ENCODE peak calls at places on chromosomes 11 and 22, in ten cellular contexts. One of them, this sample, is unnamed.

GRCh38 chr11:59267196-59267595 is 54.5 kb upstream of the MPEG1 start:
- DNase-seq in nephron progenitor cell: no peak
- DNase-seq in tibial artery: no peak
- DNase-seq in GM20000: no peak
- DNase-seq in endothelial cell: no peak
- DNase-seq in thoracic aorta: no peak
- DNase-seq in A549: no peak
- DNase-seq in fibroblast of the aortic adventitia: no peak
- DNase-seq in CD4-positive, alpha-beta T cell: no peak
- DNase-seq in endothelial cell of umbilical vein: no peak
- DNase-seq in this sample: no peak

GRCh38 chr11:47617417-47617809 is 23.2 kb upstream of the C1QTNF4 start:
- DNase-seq in nephron progenitor cell: no peak
- DNase-seq in tibial artery: no peak
- DNase-seq in GM20000: no peak
- DNase-seq in endothelial cell: no peak
- DNase-seq in thoracic aorta: no peak
- DNase-seq in A549: no peak
- DNase-seq in fibroblast of the aortic adventitia: peak; percentile 68
- DNase-seq in CD4-positive, alpha-beta T cell: no peak
- DNase-seq in endothelial cell of umbilical vein: peak; percentile 26
- DNase-seq in this sample: peak; percentile 34

GRCh38 chr11:8787372-8787771 is 104.8 kb downstream of the RPL27A start:
- DNase-seq in nephron progenitor cell: no peak
- DNase-seq in tibial artery: no peak
- DNase-seq in GM20000: no peak
- DNase-seq in endothelial cell: no peak
- DNase-seq in thoracic aorta: no peak
- DNase-seq in A549: no peak
- DNase-seq in fibroblast of the aortic adventitia: no peak
- DNase-seq in CD4-positive, alpha-beta T cell: no peak
- DNase-seq in endothelial cell of umbilical vein: no peak
- DNase-seq in this sample: no peak

GRCh38 chr11:75547617-75548054 is 14.4 kb upstream of the SERPINH1 start:
- DNase-seq in nephron progenitor cell: peak; percentile 83
- DNase-seq in tibial artery: peak; percentile 78
- DNase-seq in GM20000: peak; percentile 77
- DNase-seq in endothelial cell: peak; percentile 81
- DNase-seq in thoracic aorta: no peak
- DNase-seq in A549: peak; percentile 89
- DNase-seq in fibroblast of the aortic adventitia: peak; percentile 77
- DNase-seq in CD4-positive, alpha-beta T cell: no peak
- DNase-seq in endothelial cell of umbilical vein: peak; percentile 77
- DNase-seq in this sample: no peak

GRCh38 chr22:32991353-32992115 is 66.6 kb downstream of the SYN3 start:
- DNase-seq in nephron progenitor cell: no peak
- DNase-seq in tibial artery: peak; percentile 78
- DNase-seq in GM20000: no peak
- DNase-seq in endothelial cell: no peak
- DNase-seq in thoracic aorta: no peak
- DNase-seq in A549: no peak
- DNase-seq in fibroblast of the aortic adventitia: peak; percentile 32
- DNase-seq in CD4-positive, alpha-beta T cell: no peak
- DNase-seq in endothelial cell of umbilical vein: no peak
- DNase-seq in this sample: peak; percentile 4

GRCh38 chr11:128152796-128153696 is 434.3 kb downstream of the ETS1 start:
- DNase-seq in nephron progenitor cell: no peak
- DNase-seq in tibial artery: no peak
- DNase-seq in GM20000: no peak
- DNase-seq in endothelial cell: no peak
- DNase-seq in thoracic aorta: no peak
- DNase-seq in A549: no peak
- DNase-seq in fibroblast of the aortic adventitia: no peak
- DNase-seq in CD4-positive, alpha-beta T cell: no peak
- DNase-seq in endothelial cell of umbilical vein: no peak
- DNase-seq in this sample: no peak

GRCh38 chr11:20530942-20531703 is 68.3 kb upstream of the SLC6A5 start:
- DNase-seq in nephron progenitor cell: no peak
- DNase-seq in tibial artery: no peak
- DNase-seq in GM20000: no peak
- DNase-seq in endothelial cell: no peak
- DNase-seq in thoracic aorta: no peak
- DNase-seq in A549: no peak
- DNase-seq in fibroblast of the aortic adventitia: no peak
- DNase-seq in CD4-positive, alpha-beta T cell: no peak
- DNase-seq in endothelial cell of umbilical vein: no peak
- DNase-seq in this sample: no peak

GRCh38 chr11:111631666-111632039 is 29.4 kb downstream of the SIK2 start:
- DNase-seq in nephron progenitor cell: no peak
- DNase-seq in tibial artery: no peak
- DNase-seq in GM20000: no peak
- DNase-seq in endothelial cell: no peak
- DNase-seq in thoracic aorta: no peak
- DNase-seq in A549: no peak
- DNase-seq in fibroblast of the aortic adventitia: peak; percentile 91
- DNase-seq in CD4-positive, alpha-beta T cell: no peak
- DNase-seq in endothelial cell of umbilical vein: peak; percentile 38
- DNase-seq in this sample: peak; percentile 60

GRCh38 chr22:20319745-20320658 is at the start of gene DGCR6L:
- DNase-seq in nephron progenitor cell: peak; percentile 98
- DNase-seq in tibial artery: peak; percentile 97
- DNase-seq in GM20000: peak; percentile 99
- DNase-seq in endothelial cell: peak; percentile 96
- DNase-seq in thoracic aorta: peak; percentile 70
- DNase-seq in A549: peak; percentile 78
- DNase-seq in fibroblast of the aortic adventitia: peak; percentile 90
- DNase-seq in CD4-positive, alpha-beta T cell: peak; percentile 98
- DNase-seq in endothelial cell of umbilical vein: peak; percentile 91
- DNase-seq in this sample: peak; percentile 86
- TF ChIP-seq CTCF in nephron progenitor cell: no peak
- TF ChIP-seq CTCF in tibial artery: no peak
- TF ChIP-seq CTCF in GM20000: no peak
- TF ChIP-seq CTCF in endothelial cell: no peak
- TF ChIP-seq CTCF in thoracic aorta: peak; percentile 11
- TF ChIP-seq CTCF in A549: no peak
- TF ChIP-seq CTCF in fibroblast of the aortic adventitia: no peak
- TF ChIP-seq CTCF in CD4-positive, alpha-beta T cell: no peak
- TF ChIP-seq CTCF in endothelial cell of umbilical vein: no peak
- TF ChIP-seq CTCF in this sample: no peak

GRCh38 chr11:65717906-65718305 is 2.7 kb downstream of the RNASEH2C start:
- DNase-seq in nephron progenitor cell: no peak
- DNase-seq in tibial artery: no peak
- DNase-seq in GM20000: no peak
- DNase-seq in endothelial cell: no peak
- DNase-seq in thoracic aorta: no peak
- DNase-seq in A549: no peak
- DNase-seq in fibroblast of the aortic adventitia: no peak
- DNase-seq in CD4-positive, alpha-beta T cell: no peak
- DNase-seq in endothelial cell of umbilical vein: no peak
- DNase-seq in this sample: no peak

GRCh38 chr11:65716294-65716693 is 4.2 kb downstream of the KAT5 start:
- DNase-seq in nephron progenitor cell: no peak
- DNase-seq in tibial artery: peak; percentile 53
- DNase-seq in GM20000: no peak
- DNase-seq in endothelial cell: no peak
- DNase-seq in thoracic aorta: no peak
- DNase-seq in A549: no peak
- DNase-seq in fibroblast of the aortic adventitia: no peak
- DNase-seq in CD4-positive, alpha-beta T cell: no peak
- DNase-seq in endothelial cell of umbilical vein: no peak
- DNase-seq in this sample: no peak

GRCh38 chr11:65718964-65719492 is 1.6 kb downstream of the RNASEH2C start:
- DNase-seq in nephron progenitor cell: no peak
- DNase-seq in tibial artery: no peak
- DNase-seq in GM20000: no peak
- DNase-seq in endothelial cell: no peak
- DNase-seq in thoracic aorta: no peak
- DNase-seq in A549: no peak
- DNase-seq in fibroblast of the aortic adventitia: peak; percentile 32
- DNase-seq in CD4-positive, alpha-beta T cell: no peak
- DNase-seq in endothelial cell of umbilical vein: no peak
- DNase-seq in this sample: no peak

GRCh38 chr11:65718531-65718930 is 2.1 kb downstream of the RNASEH2C start:
- DNase-seq in nephron progenitor cell: no peak
- DNase-seq in tibial artery: no peak
- DNase-seq in GM20000: no peak
- DNase-seq in endothelial cell: no peak
- DNase-seq in thoracic aorta: no peak
- DNase-seq in A549: no peak
- DNase-seq in fibroblast of the aortic adventitia: no peak
- DNase-seq in CD4-positive, alpha-beta T cell: no peak
- DNase-seq in endothelial cell of umbilical vein: no peak
- DNase-seq in this sample: no peak

GRCh38 chr11:65716774-65717405 is 3.7 kb downstream of the RNASEH2C start:
- DNase-seq in nephron progenitor cell: no peak
- DNase-seq in tibial artery: peak; percentile 43
- DNase-seq in GM20000: no peak
- DNase-seq in endothelial cell: no peak
- DNase-seq in thoracic aorta: no peak
- DNase-seq in A549: no peak
- DNase-seq in fibroblast of the aortic adventitia: no peak
- DNase-seq in CD4-positive, alpha-beta T cell: no peak
- DNase-seq in endothelial cell of umbilical vein: no peak
- DNase-seq in this sample: no peak
- TF ChIP-seq CTCF in nephron progenitor cell: no peak
- TF ChIP-seq CTCF in tibial artery: no peak
- TF ChIP-seq CTCF in GM20000: no peak
- TF ChIP-seq CTCF in endothelial cell: no peak
- TF ChIP-seq CTCF in thoracic aorta: no peak
- TF ChIP-seq CTCF in A549: no peak
- TF ChIP-seq CTCF in fibroblast of the aortic adventitia: no peak
- TF ChIP-seq CTCF in CD4-positive, alpha-beta T cell: no peak
- TF ChIP-seq CTCF in endothelial cell of umbilical vein: no peak
- TF ChIP-seq CTCF in this sample: no peak

DNA sequence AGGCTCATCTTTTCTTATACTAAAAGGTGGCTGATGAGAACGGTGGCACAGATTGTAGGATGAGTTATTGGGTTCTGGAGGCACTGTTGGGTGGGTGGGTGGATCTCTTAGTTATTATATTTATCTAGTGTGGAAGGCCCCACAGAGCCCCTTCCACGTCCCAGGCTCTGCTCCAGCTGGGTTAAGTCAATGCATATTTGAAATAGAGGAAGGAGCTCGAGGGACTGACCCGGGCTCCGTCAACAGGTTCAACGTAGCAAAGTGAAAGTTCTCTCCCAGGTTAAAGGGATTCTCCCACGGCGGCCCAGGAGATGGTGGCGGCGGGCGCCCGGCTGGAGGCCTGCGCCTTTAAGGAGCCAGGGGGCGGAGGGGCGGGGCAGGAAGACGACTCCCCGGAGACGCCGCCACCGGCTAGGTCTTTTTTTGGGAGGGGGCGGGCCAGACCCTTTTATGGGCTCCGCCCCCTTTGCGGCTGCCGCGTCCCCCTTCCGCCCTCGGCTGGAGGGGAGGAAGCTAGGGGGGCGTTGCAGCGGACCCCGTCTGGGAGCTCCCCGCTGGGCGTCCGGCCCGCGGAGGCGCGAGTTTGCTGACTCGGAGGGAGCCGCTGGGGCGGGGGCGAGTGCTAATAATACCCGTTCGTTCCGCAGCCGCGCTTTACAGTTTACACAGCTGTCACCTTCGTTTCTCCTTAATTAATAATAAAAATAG is 1.5 kb upstream of the INPPL1 start:
- DNase-seq in nephron progenitor cell: peak; percentile 96
- DNase-seq in tibial artery: peak; percentile 98
- DNase-seq in GM20000: peak; percentile 93
- DNase-seq in endothelial cell: peak; percentile 91
- DNase-seq in thoracic aorta: peak; percentile 87
- DNase-seq in A549: peak; percentile 53
- DNase-seq in fibroblast of the aortic adventitia: peak; percentile 87
- DNase-seq in CD4-positive, alpha-beta T cell: peak; percentile 95
- DNase-seq in endothelial cell of umbilical vein: peak; percentile 93
- DNase-seq in this sample: peak; percentile 76
- TF ChIP-seq CTCF in nephron progenitor cell: no peak
- TF ChIP-seq CTCF in tibial artery: peak; percentile 20
- TF ChIP-seq CTCF in GM20000: no peak
- TF ChIP-seq CTCF in endothelial cell: peak; percentile 16
- TF ChIP-seq CTCF in thoracic aorta: peak; percentile 14
- TF ChIP-seq CTCF in A549: no peak
- TF ChIP-seq CTCF in fibroblast of the aortic adventitia: peak; percentile 40
- TF ChIP-seq CTCF in CD4-positive, alpha-beta T cell: peak; percentile 22
- TF ChIP-seq CTCF in endothelial cell of umbilical vein: peak; percentile 16
- TF ChIP-seq CTCF in this sample: peak; percentile 11

GRCh38 chr11:134939905-134940304 is 527.9 kb upstream of the B3GAT1 start:
- DNase-seq in nephron progenitor cell: peak; percentile 41
- DNase-seq in tibial artery: no peak
- DNase-seq in GM20000: no peak
- DNase-seq in endothelial cell: peak; percentile 67
- DNase-seq in thoracic aorta: no peak
- DNase-seq in A549: no peak
- DNase-seq in fibroblast of the aortic adventitia: no peak
- DNase-seq in CD4-positive, alpha-beta T cell: no peak
- DNase-seq in endothelial cell of umbilical vein: no peak
- DNase-seq in this sample: no peak
- TF ChIP-seq CTCF in nephron progenitor cell: peak; percentile 37
- TF ChIP-seq CTCF in tibial artery: no peak
- TF ChIP-seq CTCF in GM20000: no peak
- TF ChIP-seq CTCF in endothelial cell: no peak
- TF ChIP-seq CTCF in thoracic aorta: no peak
- TF ChIP-seq CTCF in A549: no peak
- TF ChIP-seq CTCF in fibroblast of the aortic adventitia: no peak
- TF ChIP-seq CTCF in CD4-positive, alpha-beta T cell: no peak
- TF ChIP-seq CTCF in endothelial cell of umbilical vein: peak; percentile 12
- TF ChIP-seq CTCF in this sample: no peak

DNA sequence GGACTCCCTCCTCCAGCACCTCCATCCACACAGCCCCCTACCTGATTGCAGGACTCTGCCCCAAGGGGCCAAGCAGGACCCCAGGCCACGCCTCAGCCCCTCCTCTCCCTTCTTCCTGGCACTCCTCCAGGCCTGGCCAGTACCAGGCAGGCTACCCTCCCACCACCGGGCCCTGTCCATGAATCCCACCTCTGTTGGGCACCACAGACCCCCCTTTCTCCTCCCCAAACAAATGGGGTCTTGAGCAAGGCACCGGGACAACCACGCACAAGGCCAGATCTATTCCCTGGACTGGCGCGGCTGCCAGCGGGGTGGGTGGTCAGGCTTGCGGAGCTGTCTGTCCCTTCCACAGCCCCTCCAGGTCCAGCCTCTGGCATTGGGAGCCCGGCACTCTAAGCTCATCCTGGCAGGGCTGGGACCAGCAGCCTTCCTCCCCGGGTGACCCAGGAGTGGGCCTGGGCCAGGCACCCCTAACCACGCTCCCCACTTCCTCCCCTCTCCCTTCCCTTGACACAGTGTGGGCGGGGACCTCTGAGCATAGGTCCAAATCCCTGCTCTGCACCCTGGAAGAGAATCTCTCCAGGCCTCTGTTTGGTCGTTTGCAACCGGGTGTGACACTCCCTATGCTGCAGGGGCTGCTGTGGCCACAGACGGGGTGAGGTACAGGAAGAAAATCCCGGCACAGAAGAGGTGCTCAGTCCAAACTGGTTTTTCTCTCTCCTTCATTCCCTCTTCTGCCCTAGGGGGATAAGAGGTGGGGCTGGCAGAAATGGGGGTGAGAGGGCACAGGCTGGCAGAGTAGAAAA is 14.6 kb downstream of the ELFN2 start:
- DNase-seq in nephron progenitor cell: no peak
- DNase-seq in tibial artery: no peak
- DNase-seq in GM20000: no peak
- DNase-seq in endothelial cell: no peak
- DNase-seq in thoracic aorta: no peak
- DNase-seq in A549: no peak
- DNase-seq in fibroblast of the aortic adventitia: no peak
- DNase-seq in CD4-positive, alpha-beta T cell: no peak
- DNase-seq in endothelial cell of umbilical vein: no peak
- DNase-seq in this sample: no peak
- TF ChIP-seq CTCF in nephron progenitor cell: no peak
- TF ChIP-seq CTCF in tibial artery: no peak
- TF ChIP-seq CTCF in GM20000: no peak
- TF ChIP-seq CTCF in endothelial cell: no peak
- TF ChIP-seq CTCF in thoracic aorta: no peak
- TF ChIP-seq CTCF in A549: no peak
- TF ChIP-seq CTCF in fibroblast of the aortic adventitia: no peak
- TF ChIP-seq CTCF in CD4-positive, alpha-beta T cell: no peak
- TF ChIP-seq CTCF in endothelial cell of umbilical vein: no peak
- TF ChIP-seq CTCF in this sample: no peak

This sample was measured in AG09319.